ENCODE peak calls at places on chromosome 10, in four cellular contexts. E, V, S and G are unnamed samples.
A peak's percentile ranks its signal among the peaks of the same experiment; 100 is the strongest.

GRCh38 chr10:130403153-130403890 is 267.1 kb downstream of the GLRX3 start:
- DNase-seq in S (no peak), V (no peak), E (no peak), G (no peak)

GRCh38 chr10:98246911-98247820 is 20.8 kb downstream of the LOXL4 start:
- DNase-seq in E (no peak), V (no peak), S (no peak), G (no peak)

GRCh38 chr10:118840071-118840775 is 85.5 kb upstream of the CACUL1 start:
- DNase-seq in V (peak; percentile 86), E (no peak), S (no peak), G (no peak)

GRCh38 chr10:114604357-114605129 is 53.5 kb downstream of the ABLIM1 start:
- DNase-seq in S (no peak), E (no peak), V (no peak), G (peak; percentile 21)

GRCh38 chr10:43039629-43040481 is 37.0 kb upstream of the RET start:
- DNase-seq in E (no peak), V (no peak), S (no peak), G (no peak)

GRCh38 chr10:77637986-77638765 is 568 bp upstream of the KCNMA1 start:
- DNase-seq in V (no peak), E (peak; percentile 65), S (peak; percentile 67), G (no peak)

GRCh38 chr10:51090190-51090589 is 15.9 kb downstream of the PRKG1 start:
- DNase-seq in E (no peak), V (no peak), S (no peak), G (no peak)

GRCh38 chr10:18658301-18658991 is 785 bp upstream of the ARL5B start:
- DNase-seq in S (no peak), V (no peak), E (no peak), G (no peak)

GRCh38 chr10:76899490-76899889 is 738.1 kb downstream of the KCNMA1 start:
- DNase-seq in S (no peak), E (no peak), V (no peak), G (no peak)

GRCh38 chr10:103645141-103646054 is 151.9 kb downstream of the NEURL1 start:
- DNase-seq in E (no peak), S (no peak), V (no peak), G (no peak)

GRCh38 chr10:98074315-98074911 is 44.0 kb upstream of the CRTAC1 start:
- DNase-seq in S (peak; percentile 42), E (peak; percentile 67), V (no peak), G (peak; percentile 9)

GRCh38 chr10:5960070-5960972 is 17.0 kb downstream of the IL15RA start:
- DNase-seq in E (no peak), V (no peak), S (no peak), G (no peak)

GRCh38 chr10:74910604-74911355 is 84.4 kb downstream of the KAT6B start:
- DNase-seq in E (no peak), S (no peak), V (no peak), G (no peak)

GRCh38 chr10:79056361-79056735 is 12.4 kb upstream of the ZMIZ1 start:
- DNase-seq in E (no peak), V (no peak), S (no peak), G (no peak)

GRCh38 chr10:30738416-30738815 is 108.9 kb upstream of the LYZL2 start:
- DNase-seq in S (no peak), E (no peak), V (no peak), G (no peak)